ENCODE peak calls at places on chromosome 17, in six cellular contexts. One of them, this sample, is unnamed.

GRCh38 chr17:82754297-82755208 is 2.7 kb downstream of the TBCD start:
- DNase-seq in GDM1: no peak
- DNase-seq in Calu3: peak
- DNase-seq in EL: no peak
- DNase-seq in neuronal stem cell: peak
- DNase-seq in central memory CD4-positive, alpha-beta T cell: no peak
- DNase-seq in this sample: peak

GRCh38 chr17:17648762-17649161 is 32.5 kb upstream of the RAI1 start:
- DNase-seq in GDM1: no peak
- DNase-seq in Calu3: no peak
- DNase-seq in EL: no peak
- DNase-seq in neuronal stem cell: no peak
- DNase-seq in central memory CD4-positive, alpha-beta T cell: no peak
- DNase-seq in this sample: no peak

GRCh38 chr17:8408371-8408770 is 10.7 kb upstream of the RNF222 start:
- DNase-seq in GDM1: no peak
- DNase-seq in Calu3: peak
- DNase-seq in EL: no peak
- DNase-seq in neuronal stem cell: no peak
- DNase-seq in central memory CD4-positive, alpha-beta T cell: no peak
- DNase-seq in this sample: no peak

GRCh38 chr17:30555942-30556341 is 78.7 kb downstream of the GOSR1 start:
- DNase-seq in GDM1: no peak
- DNase-seq in Calu3: no peak
- DNase-seq in EL: no peak
- DNase-seq in neuronal stem cell: no peak
- DNase-seq in central memory CD4-positive, alpha-beta T cell: no peak
- DNase-seq in this sample: no peak

GRCh38 chr17:49667854-49668253 is 10.0 kb downstream of the SPOP start:
- DNase-seq in GDM1: no peak
- DNase-seq in Calu3: no peak
- DNase-seq in EL: no peak
- DNase-seq in neuronal stem cell: no peak
- DNase-seq in central memory CD4-positive, alpha-beta T cell: no peak
- DNase-seq in this sample: no peak

GRCh38 chr17:76515291-76515949 is 14.2 kb upstream of the RHBDF2 start:
- DNase-seq in GDM1: peak
- DNase-seq in Calu3: no peak
- DNase-seq in EL: peak
- DNase-seq in neuronal stem cell: no peak
- DNase-seq in central memory CD4-positive, alpha-beta T cell: peak
- DNase-seq in this sample: peak

GRCh38 chr17:45361976-45362375 is 45.2 kb upstream of the MAP3K14 start:
- DNase-seq in GDM1: no peak
- DNase-seq in Calu3: no peak
- DNase-seq in EL: no peak
- DNase-seq in neuronal stem cell: no peak
- DNase-seq in central memory CD4-positive, alpha-beta T cell: no peak
- DNase-seq in this sample: no peak

GRCh38 chr17:42270596-42270995 is 5.6 kb downstream of the STAT5B start:
- DNase-seq in GDM1: no peak
- DNase-seq in Calu3: no peak
- DNase-seq in EL: no peak
- DNase-seq in neuronal stem cell: no peak
- DNase-seq in central memory CD4-positive, alpha-beta T cell: no peak
- DNase-seq in this sample: no peak

GRCh38 chr17:50426814-50427787 is 1.1 kb downstream of the ACSF2 start:
- DNase-seq in GDM1: peak
- DNase-seq in Calu3: peak
- DNase-seq in EL: peak
- DNase-seq in neuronal stem cell: no peak
- DNase-seq in central memory CD4-positive, alpha-beta T cell: peak
- DNase-seq in this sample: no peak

GRCh38 chr17:81396722-81397313 is 1.6 kb downstream of the BAHCC1 start:
- DNase-seq in GDM1: peak
- DNase-seq in Calu3: no peak
- DNase-seq in EL: peak
- DNase-seq in neuronal stem cell: no peak
- DNase-seq in central memory CD4-positive, alpha-beta T cell: peak
- DNase-seq in this sample: no peak

GRCh38 chr17:28574536-28574935 is 2.2 kb downstream of the ALDOC start:
- DNase-seq in GDM1: no peak
- DNase-seq in Calu3: no peak
- DNase-seq in EL: no peak
- DNase-seq in neuronal stem cell: no peak
- DNase-seq in central memory CD4-positive, alpha-beta T cell: peak
- DNase-seq in this sample: no peak

GRCh38 chr17:48333034-48333491 is 97.0 kb downstream of the SKAP1 start:
- DNase-seq in GDM1: no peak
- DNase-seq in Calu3: no peak
- DNase-seq in EL: no peak
- DNase-seq in neuronal stem cell: no peak
- DNase-seq in central memory CD4-positive, alpha-beta T cell: no peak
- DNase-seq in this sample: no peak

GRCh38 chr17:57928898-57929297 is 26.3 kb downstream of the CUEDC1 start:
- DNase-seq in GDM1: no peak
- DNase-seq in Calu3: no peak
- DNase-seq in EL: no peak
- DNase-seq in neuronal stem cell: no peak
- DNase-seq in central memory CD4-positive, alpha-beta T cell: no peak
- DNase-seq in this sample: no peak

GRCh38 chr17:73872816-73873215 is 228.6 kb upstream of the SDK2 start:
- DNase-seq in GDM1: no peak
- DNase-seq in Calu3: no peak
- DNase-seq in EL: no peak
- DNase-seq in neuronal stem cell: no peak
- DNase-seq in central memory CD4-positive, alpha-beta T cell: no peak
- DNase-seq in this sample: no peak

GRCh38 chr17:182164-182751 is 808 bp upstream of the DOC2B start:
- DNase-seq in GDM1: no peak
- DNase-seq in Calu3: no peak
- DNase-seq in EL: no peak
- DNase-seq in neuronal stem cell: no peak
- DNase-seq in central memory CD4-positive, alpha-beta T cell: no peak
- DNase-seq in this sample: no peak

GRCh38 chr17:13074026-13074425 is 56.2 kb upstream of the ELAC2 start:
- DNase-seq in GDM1: no peak
- DNase-seq in Calu3: no peak
- DNase-seq in EL: peak
- DNase-seq in neuronal stem cell: no peak
- DNase-seq in central memory CD4-positive, alpha-beta T cell: no peak
- DNase-seq in this sample: no peak

This sample was measured in astrocyte.